ENCODE peak calls at places on chromosomes 6 and 20, in four cellular contexts. N, T, X and U are unnamed samples.
A peak's percentile ranks its signal among the peaks of the same experiment; 100 is the strongest.

GRCh38 chr6:168301648-168302398 is 17.8 kb downstream of the DACT2 start:
- DNase-seq in N (no peak), T (peak; percentile 91), X (no peak), U (peak; percentile 8)

GRCh38 chr20:47358672-47359532 is 2.4 kb upstream of the ZMYND8 start:
- DNase-seq in N (peak; percentile 67), T (peak; percentile 100), X (no peak), U (peak; percentile 97)

GRCh38 chr6:64113703-64114102 is 478.1 kb downstream of the PHF3 start:
- DNase-seq in N (no peak), T (no peak), X (no peak), U (no peak)

GRCh38 chr20:32446301-32447100 is 88.4 kb downstream of the ASXL1 start:
- DNase-seq in N (no peak), T (no peak), X (no peak), U (no peak)

GRCh38 chr20:45592574-45593189 is 13.6 kb upstream of the WFDC8 start:
- DNase-seq in N (peak; percentile 33), T (peak; percentile 88), X (no peak), U (peak; percentile 74)

GRCh38 chr6:9576521-9576920 is 838.4 kb downstream of the TFAP2A start:
- DNase-seq in N (no peak), T (no peak), X (no peak), U (no peak)

GRCh38 chr20:35680464-35681183 is 15.9 kb upstream of the CPNE1 start:
- DNase-seq in N (no peak), T (no peak), X (no peak), U (no peak)

GRCh38 chr6:14704383-14705271 is 541.2 kb upstream of the JARID2 start:
- DNase-seq in N (no peak), T (no peak), X (no peak), U (no peak)

GRCh38 chr6:138972226-138972665 is 15.8 kb downstream of the REPS1 start:
- DNase-seq in N (peak; percentile 42), T (no peak), X (no peak), U (no peak)

GRCh38 chr20:59013959-59014608 is 5.1 kb upstream of the TUBB1 start:
- DNase-seq in N (no peak), T (no peak), X (no peak), U (no peak)

GRCh38 chr6:90350689-90351554 is 54.3 kb upstream of the BACH2 start:
- DNase-seq in N (no peak), T (no peak), X (no peak), U (no peak)

GRCh38 chr6:138593100-138593877 is 94.0 kb upstream of the NHSL1 start:
- DNase-seq in N (no peak), T (peak; percentile 92), X (peak; percentile 86), U (peak; percentile 70)

GRCh38 chr20:49811825-49812462 is 684 bp upstream of the SLC9A8 start:
- DNase-seq in N (peak; percentile 14), T (no peak), X (no peak), U (no peak)

GRCh38 chr6:151242420-151242841 is 2.7 kb downstream of the AKAP12 start:
- DNase-seq in N (no peak), T (no peak), X (no peak), U (no peak)

GRCh38 chr6:151285121-151285520 is 45.4 kb downstream of the AKAP12 start:
- DNase-seq in N (no peak), T (no peak), X (no peak), U (no peak)

GRCh38 chr6:167702241-167702827 is 124.4 kb upstream of the AFDN start:
- DNase-seq in N (no peak), T (no peak), X (no peak), U (no peak)

GRCh38 chr20:59737816-59738215 is 133.5 kb downstream of the PHACTR3 start:
- DNase-seq in N (no peak), T (no peak), X (no peak), U (no peak)

GRCh38 chr6:142482973-142483372 is 181.2 kb downstream of the ADGRG6 start:
- DNase-seq in N (no peak), T (no peak), X (no peak), U (no peak)

GRCh38 chr6:105510746-105511145 is 107.9 kb upstream of the PREP start:
- DNase-seq in N (no peak), T (no peak), X (no peak), U (no peak)

GRCh38 chr6:110878751-110879539 is 4.4 kb downstream of the AMD1 start:
- DNase-seq in N (peak; percentile 60), T (no peak), X (no peak), U (peak; percentile 48)

GRCh38 chr6:1371933-1372332 is 17.4 kb upstream of the FOXF2 start:
- DNase-seq in N (no peak), T (no peak), X (no peak), U (no peak)

GRCh38 chr20:1674361-1674760 is 16.8 kb upstream of the SIRPG start:
- DNase-seq in N (no peak), T (no peak), X (no peak), U (no peak)

GRCh38 chr6:52019851-52020250 is 67.6 kb downstream of the PKHD1 start:
- DNase-seq in N (no peak), T (no peak), X (no peak), U (no peak)

GRCh38 chr6:52022675-52023074 is 64.7 kb downstream of the PKHD1 start:
- DNase-seq in N (no peak), T (no peak), X (no peak), U (no peak)

GRCh38 chr6:52019092-52019491 is 68.3 kb downstream of the PKHD1 start:
- DNase-seq in N (no peak), T (no peak), X (no peak), U (no peak)

GRCh38 chr6:52024451-52025068 is 62.9 kb downstream of the PKHD1 start:
- DNase-seq in N (no peak), T (no peak), X (no peak), U (no peak)

DNA sequence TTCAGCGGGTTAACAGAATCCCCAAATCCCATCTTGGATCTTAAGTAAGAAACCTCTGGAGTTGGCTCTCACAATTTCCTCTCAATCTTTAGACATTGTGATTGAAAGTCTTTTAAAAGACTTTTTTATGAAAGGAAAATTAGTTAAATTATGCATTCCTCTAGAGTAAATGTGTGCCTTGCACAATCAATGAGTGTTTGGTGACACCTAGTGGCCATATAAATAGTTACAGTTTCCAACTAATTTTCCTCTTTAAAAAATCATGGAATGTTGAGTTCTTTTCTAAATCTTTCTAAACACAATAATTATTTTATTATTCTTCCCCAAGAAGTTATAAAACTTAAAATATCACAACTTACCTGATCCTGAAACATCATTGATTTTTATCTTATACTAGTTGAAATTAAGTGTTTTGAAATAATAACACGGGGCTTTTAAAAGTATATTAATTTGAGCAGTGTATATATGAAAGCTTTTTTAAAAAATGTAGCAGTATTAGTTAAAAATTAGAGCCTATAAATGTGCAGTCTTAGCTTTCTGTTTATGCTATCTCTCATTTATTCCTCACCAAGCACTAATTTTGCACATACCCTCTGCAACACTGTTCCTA is 66.3 kb downstream of the PKHD1 start:
- DNase-seq in N (peak; percentile 14), T (peak; percentile 36), X (no peak), U (peak; percentile 10)
- TF ChIP-seq RAD21 in N (peak; percentile 91), T (peak; percentile 52), X (peak; percentile 93), U (peak; percentile 69)

GRCh38 chr6:75348882-75349261 is 64.3 kb upstream of the TMEM30A start:
- DNase-seq in N (no peak), T (no peak), X (no peak), U (no peak)

GRCh38 chr6:75351570-75351969 is 67.0 kb upstream of the TMEM30A start:
- DNase-seq in N (no peak), T (no peak), X (no peak), U (no peak)

GRCh38 chr6:75349262-75349984 is 64.8 kb upstream of the TMEM30A start:
- DNase-seq in N (peak; percentile 60), T (no peak), X (no peak), U (no peak)

GRCh38 chr6:75350808-75351207 is 66.2 kb upstream of the TMEM30A start:
- DNase-seq in N (no peak), T (no peak), X (no peak), U (no peak)

DNA sequence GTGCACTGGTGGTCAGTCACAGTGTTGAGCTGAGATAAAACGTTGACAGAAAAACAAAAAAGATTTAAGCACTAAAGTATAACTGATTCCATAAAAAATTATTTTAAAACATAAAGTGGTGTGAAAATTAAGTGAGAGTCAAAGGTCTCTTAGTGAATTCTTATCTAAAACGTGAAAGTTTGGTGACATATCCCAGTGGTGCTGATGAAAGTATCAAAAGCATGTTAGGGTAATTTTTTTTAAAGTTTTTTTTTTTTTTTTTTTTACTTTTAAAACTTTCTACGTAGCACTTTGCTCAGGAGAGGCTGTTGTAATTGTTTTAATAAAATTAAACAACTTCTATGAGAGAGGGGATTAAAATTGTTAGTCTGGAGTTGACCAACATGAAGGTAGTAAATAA is 65.6 kb upstream of the TMEM30A start:
- DNase-seq in N (no peak), T (no peak), X (no peak), U (no peak)
- TF ChIP-seq PBX3 in N (no peak), T (no peak), X (no peak), U (no peak)

GRCh38 chr6:157763894-157764345 is 59.1 kb upstream of the SNX9 start:
- DNase-seq in N (no peak), T (no peak), X (peak; percentile 56), U (no peak)

GRCh38 chr6:157762636-157763035 is 60.4 kb upstream of the SNX9 start:
- DNase-seq in N (no peak), T (peak; percentile 35), X (no peak), U (peak; percentile 21)

GRCh38 chr6:157763129-157763893 is 59.7 kb upstream of the SNX9 start:
- DNase-seq in N (no peak), T (peak; percentile 88), X (no peak), U (peak; percentile 69)

GRCh38 chr6:157761926-157762325 is 61.1 kb upstream of the SNX9 start:
- DNase-seq in N (no peak), T (no peak), X (no peak), U (no peak)

GRCh38 chr6:157764346-157765068 is 58.5 kb upstream of the SNX9 start:
- DNase-seq in N (no peak), T (peak; percentile 77), X (peak; percentile 95), U (peak; percentile 88)
- TF ChIP-seq RAD21 in N (no peak), T (no peak), X (peak; percentile 2), U (no peak)

DNA sequence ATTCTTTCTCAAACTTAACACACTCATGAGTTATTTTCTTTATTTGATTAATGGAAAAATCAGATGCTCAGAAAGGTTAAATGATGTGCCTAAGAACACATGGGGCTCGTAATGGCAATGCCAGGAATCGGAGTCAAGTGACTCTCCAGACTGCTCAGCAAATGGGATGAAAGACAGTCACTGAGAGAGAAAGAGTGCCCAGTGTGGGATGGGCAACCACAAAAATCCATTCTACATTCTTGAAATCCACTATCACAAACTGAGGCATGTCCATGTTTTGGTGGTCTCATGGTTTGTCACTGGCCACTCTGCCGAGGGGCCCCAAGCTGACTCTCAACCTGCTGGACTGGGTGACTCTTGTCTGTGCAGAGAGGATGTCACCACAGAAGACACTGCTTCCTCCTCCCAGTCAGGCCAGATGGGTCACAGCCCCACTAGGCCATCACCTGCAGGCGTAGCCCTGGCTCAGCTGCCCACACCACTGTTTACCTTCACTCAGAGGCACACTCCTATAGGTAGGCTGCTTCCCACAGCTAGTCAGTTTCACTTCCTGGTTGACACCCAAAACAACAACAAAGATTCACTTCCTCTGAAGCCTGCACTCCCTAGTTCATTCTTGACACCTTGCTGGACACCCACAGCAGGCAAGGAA is 21.5 kb downstream of the MAP1LC3A start:
- DNase-seq in N (no peak), T (no peak), X (peak; percentile 67), U (no peak)
- TF ChIP-seq PBX3 in N (no peak), T (no peak), X (no peak), U (no peak)